ENCODE peak calls at places on chromosomes 4 and X, in nine cellular contexts. N is natural killer cell; Z is activated T-cell treated with anti-CD3 and anti-CD28 coated beads, Interleukin-2, amount 50 U/mL, for 4 hours; V is HepG2; X is activated CD8-positive, alpha-beta T cell treated with anti-CD3 and anti-CD28 coated beads for 36 hours; R is Right ventricle myocardium superior; I is stimulated activated naive CD8-positive, alpha-beta T cell treated with anti-CD3 and anti-CD28 coated beads, Interleukin-15, amount 100 ng/mL, for 72 hours; G is mucosa of descending colon; K is activated naive CD4-positive, alpha-beta T cell treated with anti-CD3 and anti-CD28 coated beads, Interleukin-2, amount 50 U/mL, for 72 hours. H is an unnamed sample.

GRCh38 chr4:82437285-82438005 is 7.1 kb downstream of the ENOPH1 start:
- ATAC-seq in N (no peak), Z (no peak), V (no peak), X (no peak), R (no peak), I (no peak), G (no peak), K (no peak), H (no peak)

GRCh38 chrX:14591976-14592375 is 62.6 kb downstream of the GLRA2 start:
- ATAC-seq in N (no peak), Z (no peak), V (no peak), X (no peak), R (no peak), I (no peak), G (no peak), K (no peak), H (no peak)

GRCh38 chr4:15938182-15938581 is 358 bp downstream of the FGFBP1 start:
- ATAC-seq in N (no peak), Z (no peak), V (no peak), X (no peak), R (no peak), I (no peak), G (peak), K (no peak), H (no peak)

GRCh38 chr4:184821242-184821641 is 4.5 kb downstream of the ACSL1 start:
- ATAC-seq in N (no peak), Z (no peak), V (no peak), X (no peak), R (no peak), I (no peak), G (no peak), K (no peak), H (no peak)

GRCh38 chr4:102036619-102037376 is 246.3 kb downstream of the BANK1 start:
- ATAC-seq in N (no peak), Z (no peak), V (no peak), X (no peak), R (no peak), I (no peak), G (no peak), K (no peak), H (no peak)

GRCh38 chrX:131262738-131263679 is 26.1 kb downstream of the IGSF1 start:
- ATAC-seq in N (no peak), Z (no peak), V (peak), X (no peak), R (no peak), I (peak), G (peak), K (peak), H (no peak)

GRCh38 chr4:10808591-10808990 is 124.0 kb upstream of the CLNK start:
- ATAC-seq in N (no peak), Z (no peak), V (no peak), X (no peak), R (no peak), I (no peak), G (no peak), K (no peak), H (no peak)

GRCh38 chr4:114386637-114387233 is 211.9 kb upstream of the UGT8 start:
- ATAC-seq in N (no peak), Z (no peak), V (peak), X (no peak), R (no peak), I (no peak), G (peak), K (no peak), H (no peak)

GRCh38 chr4:139253046-139253445 is 27.0 kb downstream of the MGARP start:
- ATAC-seq in N (no peak), Z (no peak), V (no peak), X (no peak), R (no peak), I (no peak), G (no peak), K (no peak), H (no peak)

GRCh38 chr4:154292589-154292988 is 199.0 kb downstream of the DCHS2 start:
- ATAC-seq in N (no peak), Z (no peak), V (no peak), X (no peak), R (no peak), I (no peak), G (no peak), K (no peak), H (no peak)

GRCh38 chrX:86369847-86370630 is 221.8 kb downstream of the DACH2 start:
- ATAC-seq in N (no peak), Z (no peak), V (peak), X (no peak), R (no peak), I (no peak), G (no peak), K (no peak), H (no peak)

GRCh38 chr4:70788733-70789132 is 51.0 kb downstream of the GRSF1 start:
- ATAC-seq in N (no peak), Z (no peak), V (no peak), X (no peak), R (no peak), I (no peak), G (no peak), K (no peak), H (no peak)

GRCh38 chr4:151643564-151643963 is 117.2 kb downstream of the GATB start:
- ATAC-seq in N (no peak), Z (no peak), V (no peak), X (no peak), R (no peak), I (no peak), G (no peak), K (no peak), H (no peak)

GRCh38 chr4:122104184-122104583 is 47.9 kb upstream of the BLTP1 start:
- ATAC-seq in N (no peak), Z (no peak), V (no peak), X (no peak), R (no peak), I (no peak), G (no peak), K (no peak), H (no peak)

GRCh38 chr4:8152090-8152864 is 6.3 kb downstream of the ABLIM2 start:
- ATAC-seq in N (no peak), Z (no peak), V (no peak), X (no peak), R (peak), I (no peak), G (no peak), K (no peak), H (no peak)

GRCh38 chr4:47714269-47714668 is 123.6 kb downstream of the CORIN start:
- ATAC-seq in N (no peak), Z (no peak), V (no peak), X (no peak), R (no peak), I (no peak), G (no peak), K (no peak), H (no peak)

GRCh38 chr4:168618577-168619265 is 121.9 kb downstream of the PALLD start:
- ATAC-seq in N (no peak), Z (no peak), V (no peak), X (no peak), R (peak), I (no peak), G (no peak), K (no peak), H (no peak)

GRCh38 chr4:212438-213174 is 88.3 kb downstream of the ZNF718 start:
- ATAC-seq in N (peak), Z (no peak), V (no peak), X (peak), R (peak), I (peak), G (peak), K (no peak), H (peak)

GRCh38 chrX:46599051-46599560 is 25.5 kb downstream of the CHST7 start:
- ATAC-seq in N (no peak), Z (no peak), V (no peak), X (no peak), R (peak), I (no peak), G (no peak), K (no peak), H (no peak)

GRCh38 chr4:184879251-184879650 is 53.5 kb upstream of the ACSL1 start:
- ATAC-seq in N (no peak), Z (no peak), V (no peak), X (no peak), R (no peak), I (no peak), G (no peak), K (no peak), H (no peak)

GRCh38 chrX:13087322-13088154 is 43.1 kb upstream of the FAM9C start:
- ATAC-seq in N (peak), Z (peak), V (no peak), X (peak), R (no peak), I (peak), G (peak), K (peak), H (peak)

GRCh38 chr4:88489100-88489761 is 32.3 kb downstream of the HERC5 start:
- ATAC-seq in N (no peak), Z (peak), V (no peak), X (peak), R (no peak), I (peak), G (no peak), K (peak), H (peak)

GRCh38 chrX:13377537-13377936 is 57.7 kb upstream of the ATXN3L start:
- ATAC-seq in N (no peak), Z (no peak), V (no peak), X (no peak), R (peak), I (no peak), G (no peak), K (no peak), H (no peak)

GRCh38 chr4:81207793-81208192 is 7.2 kb downstream of the PRKG2 start:
- ATAC-seq in N (no peak), Z (no peak), V (no peak), X (no peak), R (no peak), I (no peak), G (peak), K (no peak), H (no peak)

GRCh38 chr4:75251547-75251946 is 262.7 kb downstream of the RCHY1 start:
- ATAC-seq in N (no peak), Z (no peak), V (no peak), X (no peak), R (no peak), I (no peak), G (no peak), K (no peak), H (no peak)

GRCh38 chrX:47446971-47447370 is 36.1 kb downstream of the ZNF41 start:
- ATAC-seq in N (no peak), Z (no peak), V (no peak), X (no peak), R (no peak), I (no peak), G (no peak), K (no peak), H (no peak)

GRCh38 chr4:67151376-67152343 is 393.6 kb downstream of the CENPC start:
- ATAC-seq in N (no peak), Z (no peak), V (peak), X (no peak), R (no peak), I (no peak), G (no peak), K (no peak), H (no peak)

GRCh38 chrX:46665232-46666162 is 91.9 kb downstream of the CHST7 start:
- ATAC-seq in N (no peak), Z (peak), V (no peak), X (peak), R (no peak), I (peak), G (no peak), K (peak), H (peak)

GRCh38 chr4:138859249-138859648 is 156.3 kb upstream of the NOCT start:
- ATAC-seq in N (no peak), Z (no peak), V (no peak), X (no peak), R (no peak), I (no peak), G (no peak), K (no peak), H (no peak)

GRCh38 chrX:150536455-150537116 is 31.8 kb upstream of the MTM1 start:
- ATAC-seq in N (no peak), Z (no peak), V (peak), X (no peak), R (no peak), I (no peak), G (peak), K (no peak), H (no peak)

GRCh38 chr4:118112647-118113046 is 78.4 kb downstream of the NDST3 start:
- ATAC-seq in N (no peak), Z (no peak), V (no peak), X (no peak), R (no peak), I (no peak), G (no peak), K (no peak), H (no peak)

GRCh38 chr4:16883816-16884215 is 14.6 kb downstream of the LDB2 start:
- ATAC-seq in N (no peak), Z (no peak), V (no peak), X (no peak), R (no peak), I (no peak), G (no peak), K (no peak), H (no peak)

GRCh38 chr4:170698334-170698733 is 608.6 kb upstream of the AADAT start:
- ATAC-seq in N (no peak), Z (no peak), V (no peak), X (no peak), R (no peak), I (no peak), G (no peak), K (no peak), H (no peak)

GRCh38 chr4:137343221-137343620 is 189.1 kb downstream of the PCDH18 start:
- ATAC-seq in N (no peak), Z (no peak), V (no peak), X (no peak), R (no peak), I (no peak), G (no peak), K (no peak), H (no peak)

GRCh38 chr4:100540156-100540555 is 22.3 kb upstream of the EMCN start:
- ATAC-seq in N (peak), Z (no peak), V (no peak), X (no peak), R (no peak), I (no peak), G (no peak), K (no peak), H (no peak)

GRCh38 chrX:19839770-19840254 is 47.6 kb downstream of the SH3KBP1 start:
- ATAC-seq in N (no peak), Z (peak), V (no peak), X (peak), R (no peak), I (peak), G (peak), K (peak), H (peak)

GRCh38 chr4:123505457-123506310 is 109.1 kb downstream of the SPRY1 start:
- ATAC-seq in N (peak), Z (peak), V (peak), X (peak), R (peak), I (peak), G (peak), K (peak), H (peak)

GRCh38 chr4:139889194-139889762 is 223.7 kb downstream of the MGST2 start:
- ATAC-seq in N (peak), Z (peak), V (peak), X (peak), R (no peak), I (peak), G (no peak), K (peak), H (peak)

GRCh38 chr4:81030617-81031388 is at the start of gene BMP3:
- ATAC-seq in N (peak), Z (peak), V (no peak), X (no peak), R (peak), I (peak), G (peak), K (peak), H (no peak)

H was measured in activated T-helper 17 cell treated with anti-CD3 and anti-CD28 coated beads, Interleukin-2, amount 50 U/mL, for 72 hours.